ENCODE peak calls at places on chromosomes 2 and 18, in ten cellular contexts. S is lower lobe of right lung; P is cardiac muscle cell; H is right cardiac atrium; A is mesendoderm; X is astrocyte; W is neuronal stem cell; J is naive thymus-derived CD4-positive, alpha-beta T cell; B is Peyer's patch; V is right atrium auricular region. Q is an unnamed sample. For H3K4me1, the result is how much of the 10 kb centered on the place peaks cover.

GRCh38 chr2:218218409-218219185 is 1.6 kb downstream of the ARPC2 start:
- DNase-seq in S (no peak), P (peak), H (no peak), A (no peak), X (no peak), W (no peak), J (no peak), B (peak), V (no peak), Q (no peak)

GRCh38 chr2:173669271-173669853 is 295.8 kb downstream of the SP3 start:
- DNase-seq in S (no peak), P (peak), H (no peak), A (no peak), X (peak), W (no peak), J (no peak), B (no peak), V (no peak), Q (no peak)

GRCh38 chr2:46493241-46493970 is 14.0 kb downstream of the TMEM247 start:
- DNase-seq in S (no peak), P (peak), H (no peak), A (no peak), X (peak), W (no peak), J (no peak), B (no peak), V (peak), Q (no peak)

GRCh38 chr2:157173740-157174184 is 83.7 kb upstream of the GALNT5 start:
- DNase-seq in S (no peak), P (peak), H (no peak), A (no peak), X (peak), W (no peak), J (no peak), B (no peak), V (no peak), Q (no peak)

GRCh38 chr2:63053889-63054725 is 3.5 kb downstream of the OTX1 start:
- DNase-seq in S (no peak), P (no peak), H (peak), A (peak), X (no peak), W (peak), J (peak), B (peak), V (no peak), Q (no peak)

GRCh38 chr2:37344453-37345361 is at the start of gene QPCT:
- DNase-seq in S (peak), P (peak), H (peak), A (peak), X (peak), W (no peak), J (peak), B (peak), V (no peak), Q (peak)

GRCh38 chr2:120026890-120027289 is 14.0 kb downstream of the EPB41L5 start:
- DNase-seq in S (no peak), P (no peak), H (no peak), A (peak), X (no peak), W (no peak), J (no peak), B (no peak), V (no peak), Q (no peak)

GRCh38 chr2:65663831-65664407 is 231.5 kb upstream of the SPRED2 start:
- DNase-seq in S (no peak), P (no peak), H (no peak), A (no peak), X (peak), W (no peak), J (no peak), B (no peak), V (no peak), Q (no peak)

GRCh38 chr18:23105030-23105429 is 30.3 kb upstream of the CABLES1 start:
- DNase-seq in S (no peak), P (no peak), H (no peak), A (no peak), X (no peak), W (no peak), J (no peak), B (no peak), V (no peak), Q (no peak)

GRCh38 chr18:10131783-10132381 is 218.1 kb downstream of the VAPA start:
- DNase-seq in S (no peak), P (no peak), H (peak), A (peak), X (no peak), W (peak), J (no peak), B (no peak), V (no peak), Q (no peak)

GRCh38 chr2:234324151-234324550 is 172.7 kb downstream of the ARL4C start:
- DNase-seq in S (no peak), P (no peak), H (no peak), A (no peak), X (no peak), W (no peak), J (no peak), B (no peak), V (no peak), Q (no peak)

GRCh38 chr2:33616873-33617272 is 17.8 kb upstream of the FAM98A start:
- DNase-seq in S (no peak), P (no peak), H (no peak), A (no peak), X (peak), W (no peak), J (no peak), B (no peak), V (no peak), Q (no peak)

GRCh38 chr2:26563686-26564085 is 77.5 kb downstream of the CIB4 start:
- DNase-seq in S (no peak), P (no peak), H (no peak), A (no peak), X (no peak), W (no peak), J (no peak), B (no peak), V (no peak), Q (no peak)

GRCh38 chr2:1972948-1973347 is 228.6 kb upstream of the PXDN start:
- DNase-seq in S (no peak), P (no peak), H (no peak), A (no peak), X (peak), W (no peak), J (no peak), B (no peak), V (no peak), Q (no peak)

GRCh38 chr2:191250400-191250799 is 5.2 kb downstream of the MYO1B start:
- DNase-seq in S (no peak), P (no peak), H (no peak), A (no peak), X (peak), W (no peak), J (no peak), B (no peak), V (no peak), Q (no peak)

GRCh38 chr2:96512341-96512740 is 7.2 kb upstream of the NEURL3 start:
- DNase-seq in S (no peak), P (no peak), H (peak), A (no peak), X (no peak), W (no peak), J (no peak), B (no peak), V (no peak), Q (no peak)

GRCh38 chr2:126655066-126655465 is 892 bp upstream of the GYPC start:
- DNase-seq in S (no peak), P (no peak), H (no peak), A (peak), X (no peak), W (no peak), J (no peak), B (no peak), V (no peak), Q (peak)

GRCh38 chr2:238868616-238869292 is 20.9 kb downstream of the TWIST2 start:
- DNase-seq in S (peak), P (peak), H (no peak), A (no peak), X (peak), W (no peak), J (no peak), B (peak), V (peak), Q (no peak)

GRCh38 chr2:239178484-239178883 is 222.3 kb downstream of the HDAC4 start:
- DNase-seq in S (no peak), P (no peak), H (no peak), A (no peak), X (no peak), W (no peak), J (no peak), B (peak), V (no peak), Q (no peak)

GRCh38 chr18:23721711-23722479 is 32.6 kb downstream of the LAMA3 start:
- DNase-seq in S (no peak), P (peak), H (no peak), A (peak), X (no peak), W (no peak), J (no peak), B (no peak), V (no peak), Q (no peak)

GRCh38 chr18:23916338-23916737 is 98.2 kb upstream of the TTC39C start:
- DNase-seq in S (no peak), P (no peak), H (no peak), A (no peak), X (no peak), W (no peak), J (no peak), B (no peak), V (no peak), Q (no peak)

GRCh38 chr2:36357506-36358316 is 2.1 kb downstream of the CRIM1 start:
- DNase-seq in S (no peak), P (peak), H (peak), A (peak), X (peak), W (no peak), J (no peak), B (peak), V (no peak), Q (peak)

GRCh38 chr2:161384864-161385263 is 31.2 kb upstream of the TBR1 start:
- DNase-seq in S (no peak), P (no peak), H (no peak), A (no peak), X (no peak), W (no peak), J (no peak), B (no peak), V (no peak), Q (no peak)

GRCh38 chr18:45688113-45688512 is 35.9 kb upstream of the SLC14A1 start:
- DNase-seq in S (no peak), P (peak), H (no peak), A (no peak), X (no peak), W (no peak), J (no peak), B (no peak), V (no peak), Q (no peak)

GRCh38 chr2:113974727-113975126 is 84.8 kb downstream of the ACTR3 start:
- DNase-seq in S (no peak), P (no peak), H (no peak), A (no peak), X (no peak), W (no peak), J (no peak), B (no peak), V (no peak), Q (no peak)

GRCh38 chr2:16620590-16620989 is 45.0 kb downstream of the CYRIA start:
- DNase-seq in S (no peak), P (no peak), H (no peak), A (peak), X (no peak), W (no peak), J (no peak), B (no peak), V (no peak), Q (no peak)

GRCh38 chr2:134413430-134413829 is 159.6 kb downstream of the MGAT5 start:
- DNase-seq in S (no peak), P (no peak), H (no peak), A (no peak), X (peak), W (no peak), J (no peak), B (no peak), V (no peak), Q (no peak)

GRCh38 chr2:181456660-181457120 is 496 bp upstream of the ITGA4 start:
- DNase-seq in S (peak), P (peak), H (peak), A (peak), X (peak), W (peak), J (peak), B (peak), V (no peak), Q (peak)

GRCh38 chr2:181458881-181459280 is 1.7 kb downstream of the ITGA4 start:
- DNase-seq in S (no peak), P (no peak), H (no peak), A (no peak), X (no peak), W (no peak), J (no peak), B (no peak), V (no peak), Q (no peak)

GRCh38 chr2:181459646-181460045 is 2.5 kb downstream of the ITGA4 start:
- DNase-seq in S (no peak), P (peak), H (no peak), A (no peak), X (peak), W (no peak), J (no peak), B (no peak), V (no peak), Q (no peak)

GRCh38 chr2:181457121-181457740 is at the start of gene ITGA4:
- DNase-seq in S (peak), P (peak), H (peak), A (peak), X (peak), W (peak), J (peak), B (peak), V (no peak), Q (peak)

GRCh38 chr2:181457741-181458425 is 697 bp downstream of the ITGA4 start:
- DNase-seq in S (peak), P (peak), H (peak), A (peak), X (peak), W (peak), J (peak), B (peak), V (no peak), Q (peak)
- H3K4me3 ChIP-seq in S (peak), P (peak), H (peak), A (peak), X (peak), W (peak), J (peak), B (peak), V (peak), Q (peak)

DNA sequence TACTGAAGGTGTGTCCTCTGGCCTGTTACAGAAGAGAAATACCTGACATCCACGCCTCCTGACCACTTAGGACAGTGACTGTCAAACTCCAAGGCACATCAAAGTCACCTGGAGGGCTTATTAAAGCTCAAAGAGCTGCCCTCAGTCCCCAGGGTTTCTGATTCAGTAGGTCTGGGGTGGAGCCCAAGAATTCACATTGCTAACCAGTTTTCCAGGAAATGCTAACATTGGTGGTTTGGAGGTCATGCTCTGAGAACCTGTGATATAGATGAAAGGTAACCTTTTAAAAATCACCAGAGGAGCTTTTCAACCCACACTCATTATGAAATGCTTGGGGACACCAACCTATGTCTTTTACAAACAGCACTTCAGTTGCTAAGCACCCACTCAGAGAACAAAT is 172.3 kb downstream of the ALK start:
- DNase-seq in S (no peak), P (no peak), H (no peak), A (no peak), X (peak), W (no peak), J (no peak), B (no peak), V (no peak), Q (no peak)
- H3K4me1 ChIP-seq in S (under half), P (under half), H (under half), A (under half), X (under half), W (under half), J (under half), B (under half), V (under half), Q (under half)

GRCh38 chr2:237140689-237141285 is 55.1 kb downstream of the COPS8 start:
- DNase-seq in S (no peak), P (no peak), H (no peak), A (no peak), X (no peak), W (no peak), J (no peak), B (no peak), V (no peak), Q (no peak)
- H3K27ac ChIP-seq in S (no peak), P (no peak), H (no peak), A (no peak), X (no peak), W (no peak), J (no peak), B (no peak), V (no peak), Q (no peak)

DNA sequence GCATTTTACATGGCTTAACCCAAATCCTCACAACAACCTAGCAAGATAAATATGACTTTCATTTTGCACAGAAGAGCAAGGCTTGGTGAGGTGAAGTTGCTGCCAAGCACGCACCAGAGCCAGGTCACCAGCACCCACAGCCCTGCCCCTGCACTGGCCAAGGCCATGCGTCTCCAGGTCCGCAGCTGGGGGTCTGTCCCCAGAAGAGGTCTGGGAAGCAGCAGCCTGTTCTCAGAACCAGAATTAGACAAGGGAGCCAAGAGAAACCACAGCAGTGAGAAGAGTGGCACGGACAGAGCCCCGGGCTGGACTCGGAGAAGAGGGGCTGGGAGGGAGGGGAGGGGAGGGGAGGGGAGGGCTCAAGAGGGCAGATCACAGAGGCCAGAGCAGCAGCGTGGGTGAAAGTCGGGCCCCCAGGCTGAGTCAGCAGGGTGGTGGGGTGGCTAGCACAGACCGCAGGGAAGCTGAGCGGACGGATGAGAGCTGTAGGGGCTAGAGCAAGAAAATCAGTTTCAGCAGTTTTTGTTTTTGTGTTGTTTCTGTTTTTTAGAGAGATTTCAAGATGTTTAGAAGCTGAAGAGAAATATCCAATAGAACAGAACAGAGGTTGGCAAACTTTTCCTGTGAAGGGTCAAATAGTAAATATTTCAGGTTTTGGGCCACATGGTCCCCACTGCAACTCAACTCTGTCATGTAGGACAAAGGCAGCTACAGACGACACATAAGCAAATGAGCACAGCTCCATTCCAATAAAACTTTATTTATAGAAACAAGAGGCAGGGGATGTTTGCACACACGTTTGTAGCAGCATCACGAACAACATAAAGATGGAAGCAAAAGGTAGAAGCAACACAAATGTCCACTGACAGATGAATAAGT is 7.4 kb upstream of the MTERF4 start:
- DNase-seq in S (no peak), P (no peak), H (no peak), A (no peak), X (no peak), W (no peak), J (no peak), B (peak), V (no peak), Q (no peak)
- H3K4me3 ChIP-seq in S (no peak), P (no peak), H (no peak), A (no peak), X (no peak), W (no peak), J (peak), B (no peak), V (no peak), Q (peak)

GRCh38 chr2:207928079-207928478 is 97.2 kb downstream of the PLEKHM3 start:
- DNase-seq in S (no peak), P (no peak), H (no peak), A (no peak), X (no peak), W (no peak), J (no peak), B (no peak), V (no peak), Q (no peak)
- H3K4me1 ChIP-seq in S (under half), P (under half), H (under half), A (under half), X (under half), W (under half), J (under half), B (under half), V (under half), Q (under half)